ENCODE peak calls at places on chromosomes 2 and 18, in eight cellular contexts. One of them, this sample, is unnamed. For H3K4me1, the result is how much of the 10 kb centered on the place peaks cover.

GRCh38 chr2:199903111-199903510 is 8.0 kb upstream of the C2orf69 start:
- DNase-seq in heart right ventricle: no peak
- DNase-seq in Peyer's patch: no peak
- DNase-seq in colonic mucosa: no peak
- DNase-seq in body of pancreas: no peak
- DNase-seq in Panc1: no peak
- DNase-seq in tibial nerve: no peak
- DNase-seq in lower lobe of right lung: no peak
- DNase-seq in this sample: no peak

GRCh38 chr18:31679133-31679731 is 5.1 kb downstream of the B4GALT6 start:
- DNase-seq in heart right ventricle: no peak
- DNase-seq in Peyer's patch: no peak
- DNase-seq in colonic mucosa: peak
- DNase-seq in body of pancreas: no peak
- DNase-seq in Panc1: peak
- DNase-seq in tibial nerve: no peak
- DNase-seq in lower lobe of right lung: no peak
- DNase-seq in this sample: no peak

GRCh38 chr2:123502926-123503325 is 522.2 kb upstream of the CNTNAP5 start:
- DNase-seq in heart right ventricle: no peak
- DNase-seq in Peyer's patch: no peak
- DNase-seq in colonic mucosa: no peak
- DNase-seq in body of pancreas: no peak
- DNase-seq in Panc1: peak
- DNase-seq in tibial nerve: no peak
- DNase-seq in lower lobe of right lung: no peak
- DNase-seq in this sample: no peak

GRCh38 chr2:197850882-197851281 is 46.5 kb downstream of the PLCL1 start:
- DNase-seq in heart right ventricle: no peak
- DNase-seq in Peyer's patch: no peak
- DNase-seq in colonic mucosa: no peak
- DNase-seq in body of pancreas: no peak
- DNase-seq in Panc1: no peak
- DNase-seq in tibial nerve: no peak
- DNase-seq in lower lobe of right lung: no peak
- DNase-seq in this sample: peak

GRCh38 chr2:121408641-121409040 is 122.0 kb upstream of the RNU4ATAC start:
- DNase-seq in heart right ventricle: no peak
- DNase-seq in Peyer's patch: no peak
- DNase-seq in colonic mucosa: no peak
- DNase-seq in body of pancreas: no peak
- DNase-seq in Panc1: no peak
- DNase-seq in tibial nerve: no peak
- DNase-seq in lower lobe of right lung: no peak
- DNase-seq in this sample: no peak

GRCh38 chr2:168935810-168936581 is 34.9 kb downstream of the G6PC2 start:
- DNase-seq in heart right ventricle: no peak
- DNase-seq in Peyer's patch: no peak
- DNase-seq in colonic mucosa: no peak
- DNase-seq in body of pancreas: no peak
- DNase-seq in Panc1: no peak
- DNase-seq in tibial nerve: no peak
- DNase-seq in lower lobe of right lung: no peak
- DNase-seq in this sample: peak

GRCh38 chr2:6186332-6187100 is 494.3 kb downstream of the SOX11 start:
- DNase-seq in heart right ventricle: peak
- DNase-seq in Peyer's patch: no peak
- DNase-seq in colonic mucosa: peak
- DNase-seq in body of pancreas: peak
- DNase-seq in Panc1: peak
- DNase-seq in tibial nerve: no peak
- DNase-seq in lower lobe of right lung: no peak
- DNase-seq in this sample: peak

GRCh38 chr2:98869272-98869641 is 66.8 kb downstream of the CRACDL start:
- DNase-seq in heart right ventricle: no peak
- DNase-seq in Peyer's patch: peak
- DNase-seq in colonic mucosa: peak
- DNase-seq in body of pancreas: peak
- DNase-seq in Panc1: no peak
- DNase-seq in tibial nerve: no peak
- DNase-seq in lower lobe of right lung: peak
- DNase-seq in this sample: no peak

GRCh38 chr18:48186861-48187260 is 222.3 kb downstream of the ZBTB7C start:
- DNase-seq in heart right ventricle: no peak
- DNase-seq in Peyer's patch: no peak
- DNase-seq in colonic mucosa: peak
- DNase-seq in body of pancreas: no peak
- DNase-seq in Panc1: no peak
- DNase-seq in tibial nerve: no peak
- DNase-seq in lower lobe of right lung: no peak
- DNase-seq in this sample: no peak

GRCh38 chr2:128475427-128476211 is 157.0 kb upstream of the HS6ST1 start:
- DNase-seq in heart right ventricle: no peak
- DNase-seq in Peyer's patch: no peak
- DNase-seq in colonic mucosa: peak
- DNase-seq in body of pancreas: no peak
- DNase-seq in Panc1: no peak
- DNase-seq in tibial nerve: no peak
- DNase-seq in lower lobe of right lung: no peak
- DNase-seq in this sample: no peak

GRCh38 chr2:128750328-128751165 is 431.9 kb upstream of the HS6ST1 start:
- DNase-seq in heart right ventricle: no peak
- DNase-seq in Peyer's patch: no peak
- DNase-seq in colonic mucosa: no peak
- DNase-seq in body of pancreas: no peak
- DNase-seq in Panc1: no peak
- DNase-seq in tibial nerve: no peak
- DNase-seq in lower lobe of right lung: no peak
- DNase-seq in this sample: no peak

GRCh38 chr18:36309436-36310391 is 12.2 kb downstream of the FHOD3 start:
- DNase-seq in heart right ventricle: no peak
- DNase-seq in Peyer's patch: no peak
- DNase-seq in colonic mucosa: no peak
- DNase-seq in body of pancreas: peak
- DNase-seq in Panc1: peak
- DNase-seq in tibial nerve: no peak
- DNase-seq in lower lobe of right lung: no peak
- DNase-seq in this sample: peak

GRCh38 chr18:22564036-22564435 is 146.3 kb upstream of the CTAGE1 start:
- DNase-seq in heart right ventricle: no peak
- DNase-seq in Peyer's patch: no peak
- DNase-seq in colonic mucosa: no peak
- DNase-seq in body of pancreas: no peak
- DNase-seq in Panc1: no peak
- DNase-seq in tibial nerve: no peak
- DNase-seq in lower lobe of right lung: no peak
- DNase-seq in this sample: peak

GRCh38 chr2:174263989-174264388 is 15.7 kb upstream of the OLA1 start:
- DNase-seq in heart right ventricle: no peak
- DNase-seq in Peyer's patch: no peak
- DNase-seq in colonic mucosa: no peak
- DNase-seq in body of pancreas: no peak
- DNase-seq in Panc1: no peak
- DNase-seq in tibial nerve: no peak
- DNase-seq in lower lobe of right lung: no peak
- DNase-seq in this sample: no peak

GRCh38 chr2:55099878-55100820 is 49.9 kb upstream of the RTN4 start:
- DNase-seq in heart right ventricle: no peak
- DNase-seq in Peyer's patch: no peak
- DNase-seq in colonic mucosa: no peak
- DNase-seq in body of pancreas: no peak
- DNase-seq in Panc1: no peak
- DNase-seq in tibial nerve: no peak
- DNase-seq in lower lobe of right lung: no peak
- DNase-seq in this sample: peak

GRCh38 chr18:62741118-62741566 is 25.8 kb downstream of the PHLPP1 start:
- DNase-seq in heart right ventricle: no peak
- DNase-seq in Peyer's patch: no peak
- DNase-seq in colonic mucosa: peak
- DNase-seq in body of pancreas: peak
- DNase-seq in Panc1: no peak
- DNase-seq in tibial nerve: no peak
- DNase-seq in lower lobe of right lung: no peak
- DNase-seq in this sample: peak

DNA sequence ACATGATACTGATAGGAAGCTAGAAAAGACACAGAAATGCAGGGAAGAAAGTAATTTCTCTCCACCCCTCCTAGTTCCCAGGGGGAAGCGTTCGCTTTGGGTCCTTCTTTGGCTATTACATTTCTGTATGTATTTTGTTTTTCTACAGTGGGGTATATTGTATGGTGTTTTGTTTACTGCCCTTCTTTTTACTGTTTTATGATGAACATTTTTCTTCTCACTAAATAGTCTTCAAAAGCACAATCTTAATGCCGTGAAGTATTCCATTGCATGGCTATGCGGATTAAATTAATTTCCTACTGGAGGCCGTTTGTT is 354 bp upstream of the TMBIM1 start:
- DNase-seq in heart right ventricle: no peak
- DNase-seq in Peyer's patch: no peak
- DNase-seq in colonic mucosa: no peak
- DNase-seq in body of pancreas: no peak
- DNase-seq in Panc1: no peak
- DNase-seq in tibial nerve: no peak
- DNase-seq in lower lobe of right lung: no peak
- DNase-seq in this sample: no peak
- H3K27ac ChIP-seq in heart right ventricle: peak
- H3K27ac ChIP-seq in Peyer's patch: peak
- H3K27ac ChIP-seq in colonic mucosa: peak
- H3K27ac ChIP-seq in body of pancreas: peak
- H3K27ac ChIP-seq in Panc1: peak
- H3K27ac ChIP-seq in tibial nerve: peak
- H3K27ac ChIP-seq in lower lobe of right lung: peak
- H3K27ac ChIP-seq in this sample: no peak

GRCh38 chr18:44458777-44459176 is 221.9 kb upstream of the SETBP1 start:
- DNase-seq in heart right ventricle: no peak
- DNase-seq in Peyer's patch: no peak
- DNase-seq in colonic mucosa: no peak
- DNase-seq in body of pancreas: no peak
- DNase-seq in Panc1: no peak
- DNase-seq in tibial nerve: no peak
- DNase-seq in lower lobe of right lung: no peak
- DNase-seq in this sample: no peak

GRCh38 chr18:44450220-44450619 is 230.5 kb upstream of the SETBP1 start:
- DNase-seq in heart right ventricle: no peak
- DNase-seq in Peyer's patch: no peak
- DNase-seq in colonic mucosa: no peak
- DNase-seq in body of pancreas: no peak
- DNase-seq in Panc1: no peak
- DNase-seq in tibial nerve: no peak
- DNase-seq in lower lobe of right lung: no peak
- DNase-seq in this sample: no peak

GRCh38 chr18:44452346-44452745 is 228.3 kb upstream of the SETBP1 start:
- DNase-seq in heart right ventricle: no peak
- DNase-seq in Peyer's patch: no peak
- DNase-seq in colonic mucosa: no peak
- DNase-seq in body of pancreas: no peak
- DNase-seq in Panc1: no peak
- DNase-seq in tibial nerve: no peak
- DNase-seq in lower lobe of right lung: no peak
- DNase-seq in this sample: peak

GRCh38 chr18:44453505-44453904 is 227.2 kb upstream of the SETBP1 start:
- DNase-seq in heart right ventricle: no peak
- DNase-seq in Peyer's patch: no peak
- DNase-seq in colonic mucosa: no peak
- DNase-seq in body of pancreas: no peak
- DNase-seq in Panc1: no peak
- DNase-seq in tibial nerve: no peak
- DNase-seq in lower lobe of right lung: no peak
- DNase-seq in this sample: no peak
- H3K4me1 ChIP-seq in heart right ventricle: under half
- H3K4me1 ChIP-seq in Peyer's patch: under half
- H3K4me1 ChIP-seq in colonic mucosa: under half
- H3K4me1 ChIP-seq in body of pancreas: under half
- H3K4me1 ChIP-seq in Panc1: under half
- H3K4me1 ChIP-seq in tibial nerve: under half
- H3K4me1 ChIP-seq in lower lobe of right lung: under half
- H3K4me1 ChIP-seq in this sample: under half

GRCh38 chr2:206084468-206084869 is 1.5 kb downstream of the INO80D start:
- DNase-seq in heart right ventricle: peak
- DNase-seq in Peyer's patch: peak
- DNase-seq in colonic mucosa: peak
- DNase-seq in body of pancreas: peak
- DNase-seq in Panc1: peak
- DNase-seq in tibial nerve: peak
- DNase-seq in lower lobe of right lung: peak
- DNase-seq in this sample: peak

GRCh38 chr2:206080927-206081326 is 5.0 kb downstream of the INO80D start:
- DNase-seq in heart right ventricle: no peak
- DNase-seq in Peyer's patch: no peak
- DNase-seq in colonic mucosa: no peak
- DNase-seq in body of pancreas: no peak
- DNase-seq in Panc1: no peak
- DNase-seq in tibial nerve: no peak
- DNase-seq in lower lobe of right lung: no peak
- DNase-seq in this sample: no peak

GRCh38 chr2:206082298-206082843 is 3.6 kb downstream of the INO80D start:
- DNase-seq in heart right ventricle: no peak
- DNase-seq in Peyer's patch: no peak
- DNase-seq in colonic mucosa: no peak
- DNase-seq in body of pancreas: no peak
- DNase-seq in Panc1: no peak
- DNase-seq in tibial nerve: no peak
- DNase-seq in lower lobe of right lung: no peak
- DNase-seq in this sample: no peak

GRCh38 chr2:206083602-206084467 is 2.1 kb downstream of the INO80D start:
- DNase-seq in heart right ventricle: no peak
- DNase-seq in Peyer's patch: peak
- DNase-seq in colonic mucosa: peak
- DNase-seq in body of pancreas: peak
- DNase-seq in Panc1: no peak
- DNase-seq in tibial nerve: no peak
- DNase-seq in lower lobe of right lung: no peak
- DNase-seq in this sample: peak

GRCh38 chr2:206079699-206080465 is 6.1 kb downstream of the INO80D start:
- DNase-seq in heart right ventricle: no peak
- DNase-seq in Peyer's patch: no peak
- DNase-seq in colonic mucosa: no peak
- DNase-seq in body of pancreas: no peak
- DNase-seq in Panc1: no peak
- DNase-seq in tibial nerve: no peak
- DNase-seq in lower lobe of right lung: no peak
- DNase-seq in this sample: no peak
- H3K27ac ChIP-seq in heart right ventricle: no peak
- H3K27ac ChIP-seq in Peyer's patch: no peak
- H3K27ac ChIP-seq in colonic mucosa: no peak
- H3K27ac ChIP-seq in body of pancreas: no peak
- H3K27ac ChIP-seq in Panc1: no peak
- H3K27ac ChIP-seq in tibial nerve: no peak
- H3K27ac ChIP-seq in lower lobe of right lung: no peak
- H3K27ac ChIP-seq in this sample: peak

DNA sequence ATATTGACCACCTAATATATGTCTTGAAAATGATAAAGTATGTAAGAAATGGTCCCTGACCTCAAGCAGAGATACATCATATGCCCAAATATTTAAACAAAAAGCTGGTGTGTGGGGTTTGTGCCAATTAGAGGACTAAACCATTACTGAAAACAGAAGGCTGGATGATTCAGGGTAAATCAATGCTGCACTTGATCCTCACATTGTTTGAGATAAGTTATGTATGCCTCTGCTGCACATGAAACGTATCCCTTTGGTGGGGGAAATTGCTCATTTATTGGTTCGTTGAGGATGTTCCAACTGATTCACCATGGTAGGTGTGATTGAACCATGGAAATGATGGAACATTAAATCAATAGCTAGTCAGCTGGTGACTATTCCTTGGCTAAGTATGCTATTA is 24.7 kb upstream of the DARS1 start:
- DNase-seq in heart right ventricle: no peak
- DNase-seq in Peyer's patch: no peak
- DNase-seq in colonic mucosa: no peak
- DNase-seq in body of pancreas: no peak
- DNase-seq in Panc1: no peak
- DNase-seq in tibial nerve: no peak
- DNase-seq in lower lobe of right lung: no peak
- DNase-seq in this sample: no peak
- H3K4me1 ChIP-seq in heart right ventricle: half or more
- H3K4me1 ChIP-seq in Peyer's patch: under half
- H3K4me1 ChIP-seq in colonic mucosa: under half
- H3K4me1 ChIP-seq in body of pancreas: under half
- H3K4me1 ChIP-seq in Panc1: under half
- H3K4me1 ChIP-seq in tibial nerve: under half
- H3K4me1 ChIP-seq in lower lobe of right lung: under half
- H3K4me1 ChIP-seq in this sample: under half